ENCODE peak calls at places on chromosomes 4 and X, in seven cellular contexts. K is SK-N-SH, X is H1, B is HCT116, W is GM12878, Z is K562, U is HepG2. Y is an unnamed sample.

GRCh38 chr4:6560416-6561172 is 14.4 kb upstream of the MAN2B2 start:
- DNase-seq in K (no peak), X (no peak), B (no peak), W (no peak), Z (no peak), U (no peak), Y (no peak)

GRCh38 chr4:82710202-82710929 is 88.2 kb downstream of the SCD5 start:
- DNase-seq in K (no peak), X (no peak), B (no peak), W (no peak), Z (no peak), U (peak), Y (no peak)

GRCh38 chrX:22206781-22207180 is 65.9 kb upstream of the CBLL2 start:
- DNase-seq in K (no peak), X (no peak), B (no peak), W (no peak), Z (no peak), U (no peak), Y (no peak)

GRCh38 chr4:30865676-30866075 is 145.5 kb downstream of the PCDH7 start:
- DNase-seq in K (no peak), X (no peak), B (no peak), W (no peak), Z (no peak), U (no peak), Y (no peak)

GRCh38 chr4:26807330-26807729 is 53.3 kb upstream of the STIM2 start:
- DNase-seq in K (no peak), X (no peak), B (no peak), W (peak), Z (no peak), U (no peak), Y (no peak)

GRCh38 chrX:123860506-123860840 is 620 bp downstream of the XIAP start:
- DNase-seq in K (peak), X (no peak), B (no peak), W (peak), Z (no peak), U (peak), Y (no peak)

GRCh38 chr4:91936301-91936700 is 367.5 kb upstream of the GRID2 start:
- DNase-seq in K (no peak), X (no peak), B (no peak), W (no peak), Z (no peak), U (no peak), Y (no peak)

GRCh38 chr4:26717332-26717731 is 133.4 kb downstream of the TBC1D19 start:
- DNase-seq in K (no peak), X (no peak), B (peak), W (no peak), Z (no peak), U (no peak), Y (no peak)

GRCh38 chrX:31329298-31329697 is 257.5 kb upstream of the FTHL17 start:
- DNase-seq in K (no peak), X (no peak), B (no peak), W (no peak), Z (no peak), U (no peak), Y (no peak)

GRCh38 chrX:142076633-142077032 is 128.5 kb downstream of the MAGEC2 start:
- DNase-seq in K (no peak), X (no peak), B (no peak), W (no peak), Z (no peak), U (no peak), Y (peak)

GRCh38 chr4:5019796-5020195 is 538 bp upstream of the CYTL1 start:
- DNase-seq in K (peak), X (no peak), B (no peak), W (no peak), Z (no peak), U (no peak), Y (no peak)

GRCh38 chr4:65370709-65371108 is 299.6 kb downstream of the EPHA5 start:
- DNase-seq in K (no peak), X (no peak), B (no peak), W (no peak), Z (no peak), U (no peak), Y (no peak)

GRCh38 chrX:29662101-29662500 is 553.3 kb upstream of the MAGEB2 start:
- DNase-seq in K (no peak), X (no peak), B (no peak), W (no peak), Z (no peak), U (no peak), Y (no peak)

GRCh38 chr4:33482773-33483172 is 2761.5 kb downstream of the ARAP2 start:
- DNase-seq in K (no peak), X (no peak), B (no peak), W (no peak), Z (no peak), U (no peak), Y (peak)

GRCh38 chr4:109186458-109186945 is 116.0 kb downstream of the COL25A1 start:
- DNase-seq in K (no peak), X (no peak), B (no peak), W (no peak), Z (no peak), U (no peak), Y (no peak)

GRCh38 chr4:3384771-3385701 is 56.7 kb upstream of the HGFAC start:
- DNase-seq in K (no peak), X (peak), B (no peak), W (no peak), Z (no peak), U (peak), Y (no peak)
- TF ChIP-seq JUND in K (no peak), X (no peak), B (no peak), W (no peak), Z (no peak), U (no peak), Y (no peak)

GRCh38 chr4:47383829-47384427 is 79.6 kb downstream of the COMMD8 start:
- DNase-seq in K (peak), X (no peak), B (peak), W (no peak), Z (peak), U (peak), Y (no peak)

GRCh38 chr4:47386592-47387235 is 76.8 kb downstream of the COMMD8 start:
- DNase-seq in K (peak), X (no peak), B (no peak), W (no peak), Z (no peak), U (no peak), Y (no peak)

GRCh38 chr4:47386146-47386545 is 77.4 kb downstream of the COMMD8 start:
- DNase-seq in K (no peak), X (no peak), B (no peak), W (no peak), Z (no peak), U (no peak), Y (no peak)

GRCh38 chr4:47381172-47381571 is 82.3 kb downstream of the COMMD8 start:
- DNase-seq in K (no peak), X (no peak), B (no peak), W (no peak), Z (no peak), U (no peak), Y (no peak)
- TF ChIP-seq JUND in K (no peak), X (no peak), B (no peak), W (no peak), Z (no peak), U (no peak), Y (no peak)

DNA sequence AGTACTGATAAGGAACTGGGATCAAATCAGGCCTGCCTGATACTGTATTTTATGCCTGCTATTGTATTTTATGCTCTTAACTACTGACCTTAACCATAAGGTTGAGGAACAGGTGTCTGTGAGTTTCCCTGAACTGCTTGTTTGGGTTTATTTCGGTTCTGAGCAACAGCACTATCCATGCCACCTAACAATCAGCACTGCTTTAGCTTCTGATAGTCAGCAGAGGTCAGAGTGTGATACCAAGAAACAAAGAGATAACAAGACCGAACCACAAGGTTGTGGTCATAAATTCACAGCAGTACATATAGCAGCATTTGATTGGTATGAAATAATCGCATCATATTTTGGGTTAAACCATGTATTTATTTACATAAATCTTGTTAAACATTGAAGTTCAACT is 362.2 kb downstream of the FGF13 start:
- DNase-seq in K (no peak), X (no peak), B (no peak), W (no peak), Z (no peak), U (no peak), Y (no peak)
- TF ChIP-seq JUND in K (no peak), X (no peak), B (no peak), W (no peak), Z (no peak), U (no peak), Y (no peak)

DNA sequence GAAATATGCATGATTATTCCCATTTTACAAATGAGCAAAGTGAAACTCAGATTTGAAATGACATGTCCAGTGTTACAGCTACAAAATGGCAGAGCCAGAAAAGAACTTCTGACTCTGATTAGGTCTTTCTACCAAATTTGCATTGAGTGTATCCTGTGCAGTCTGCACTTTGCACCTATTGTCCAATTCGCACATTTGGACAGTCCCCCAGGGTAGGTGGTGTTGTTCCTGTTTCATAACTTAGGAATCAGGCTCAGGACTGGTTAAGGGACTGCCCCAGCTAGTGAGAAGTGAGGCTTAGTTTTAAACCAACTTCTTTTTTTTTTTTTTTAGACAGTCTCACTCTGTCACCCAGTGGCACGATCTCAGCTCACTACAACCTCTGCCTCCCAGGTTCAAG is 137.9 kb upstream of the NALF2 start:
- DNase-seq in K (no peak), X (no peak), B (no peak), W (no peak), Z (no peak), U (no peak), Y (no peak)
- TF ChIP-seq JUND in K (no peak), X (no peak), B (no peak), W (no peak), Z (no peak), U (no peak), Y (no peak)